ENCODE peak calls at places on chromosome 18, in four cellular contexts. M is pons, L is fibroblast of pulmonary artery, O is nephron progenitor cell. G is an unnamed sample.

GRCh38 chr18:79819064-79819725 is 21.5 kb downstream of the KCNG2 start:
- DNase-seq in O (no peak), L (no peak), M (no peak), G (peak)

GRCh38 chr18:77004555-77005380 is 127.8 kb downstream of the MBP start:
- DNase-seq in M (peak), L (no peak), O (no peak), G (no peak)

GRCh38 chr18:22467760-22468553 is 50.2 kb upstream of the CTAGE1 start:
- DNase-seq in L (peak), M (no peak), O (no peak), G (no peak)

GRCh38 chr18:14085770-14086458 is 46.3 kb downstream of the ZNF519 start:
- DNase-seq in L (no peak), M (no peak), O (peak), G (no peak)

GRCh38 chr18:79108520-79109215 is 39.5 kb downstream of the ATP9B start:
- DNase-seq in M (peak), L (no peak), O (no peak), G (no peak)

GRCh38 chr18:58850784-58851469 is 13.8 kb upstream of the ZNF532 start:
- DNase-seq in L (no peak), O (no peak), M (no peak), G (peak)

GRCh38 chr18:50096766-50097435 is 98.0 kb downstream of the MYO5B start:
- DNase-seq in M (no peak), O (no peak), L (no peak), G (no peak)

GRCh38 chr18:59918320-59918755 is 18.5 kb downstream of the PMAIP1 start:
- DNase-seq in O (peak), L (peak), M (no peak), G (peak)

GRCh38 chr18:10140928-10141327 is 227.1 kb downstream of the VAPA start:
- DNase-seq in O (no peak), M (no peak), L (no peak), G (no peak)

GRCh38 chr18:34115409-34116081 is 109.2 kb downstream of the NOL4 start:
- DNase-seq in O (no peak), L (peak), M (no peak), G (no peak)

GRCh38 chr18:8989855-8990254 is 112.6 kb upstream of the NDUFV2 start:
- DNase-seq in L (no peak), M (no peak), O (no peak), G (no peak)

GRCh38 chr18:37577051-37577611 is 11.5 kb upstream of the CELF4 start:
- DNase-seq in M (no peak), L (peak), O (no peak), G (no peak)

GRCh38 chr18:61756244-61756643 is 136.6 kb downstream of the RNF152 start:
- DNase-seq in O (no peak), M (no peak), L (no peak), G (no peak)

GRCh38 chr18:41940506-41941215 is 14.4 kb upstream of the PIK3C3 start:
- DNase-seq in O (no peak), M (no peak), L (peak), G (no peak)

GRCh38 chr18:58402951-58403702 is 225.8 kb downstream of the ALPK2 start:
- DNase-seq in M (no peak), L (no peak), O (no peak), G (no peak)

GRCh38 chr18:49249523-49249922 is 210.9 kb downstream of the DYM start:
- DNase-seq in M (no peak), L (peak), O (no peak), G (no peak)

GRCh38 chr18:8609711-8610441 is 639 bp downstream of the RAB12 start:
- DNase-seq in M (no peak), O (peak), L (no peak), G (peak)

GRCh38 chr18:3027301-3027700 is 14.4 kb upstream of the LPIN2 start:
- DNase-seq in M (no peak), O (no peak), L (no peak), G (no peak)

GRCh38 chr18:24544949-24545348 is 84.5 kb downstream of the HRH4 start:
- DNase-seq in M (no peak), L (no peak), O (no peak), G (no peak)

GRCh38 chr18:49487711-49488310 is 777 bp upstream of the C18orf32 start:
- DNase-seq in O (no peak), L (no peak), M (no peak), G (no peak)

GRCh38 chr18:75127143-75128021 is 81.6 kb downstream of the PTGR3 start:
- DNase-seq in O (peak), L (no peak), M (no peak), G (peak)

GRCh38 chr18:79912994-79913831 is 38.2 kb downstream of the SLC66A2 start:
- DNase-seq in L (no peak), O (no peak), M (no peak), G (no peak)

GRCh38 chr18:9552189-9552588 is 62.2 kb downstream of the PPP4R1 start:
- DNase-seq in M (no peak), O (no peak), L (peak), G (no peak)

GRCh38 chr18:10121028-10121427 is 207.2 kb downstream of the VAPA start:
- DNase-seq in M (no peak), O (no peak), L (no peak), G (no peak)

GRCh38 chr18:62486290-62486964 is 36.4 kb upstream of the ZCCHC2 start:
- DNase-seq in L (peak), O (no peak), M (no peak), G (no peak)

GRCh38 chr18:54926593-54927297 is 32.5 kb downstream of the CCDC68 start:
- DNase-seq in M (no peak), L (peak), O (no peak), G (no peak)

GRCh38 chr18:3610818-3611217 is 160.8 kb downstream of the TGIF1 start:
- DNase-seq in O (no peak), L (no peak), M (no peak), G (no peak)

GRCh38 chr18:23136326-23137092 is 1.2 kb downstream of the CABLES1 start:
- DNase-seq in O (peak), M (no peak), L (peak), G (peak)

GRCh38 chr18:8658858-8659485 is 46.4 kb upstream of the MTCL1 start:
- DNase-seq in L (no peak), O (no peak), M (no peak), G (no peak)